ENCODE peak calls at places on chromosomes 7 and 10, in nine cellular contexts. One of them, this sample, is unnamed.

GRCh38 chr7:3197567-3198212 is 103.4 kb upstream of the SDK1 start:
- DNase-seq in neural progenitor cell: no peak
- DNase-seq in left lung: no peak
- DNase-seq in CD4-positive, CD25-positive, alpha-beta regulatory T cell: no peak
- DNase-seq in tibial artery: no peak
- DNase-seq in AG04450: no peak
- DNase-seq in spleen: peak
- DNase-seq in upper lobe of right lung: no peak
- DNase-seq in aorta: no peak
- DNase-seq in this sample: no peak

GRCh38 chr7:3371601-3372000 is 70.5 kb downstream of the SDK1 start:
- DNase-seq in neural progenitor cell: no peak
- DNase-seq in left lung: no peak
- DNase-seq in CD4-positive, CD25-positive, alpha-beta regulatory T cell: no peak
- DNase-seq in tibial artery: no peak
- DNase-seq in AG04450: no peak
- DNase-seq in spleen: no peak
- DNase-seq in upper lobe of right lung: no peak
- DNase-seq in aorta: no peak
- DNase-seq in this sample: no peak

GRCh38 chr7:6424702-6425072 is 23.1 kb downstream of the DAGLB start:
- DNase-seq in neural progenitor cell: no peak
- DNase-seq in left lung: no peak
- DNase-seq in CD4-positive, CD25-positive, alpha-beta regulatory T cell: no peak
- DNase-seq in tibial artery: no peak
- DNase-seq in AG04450: no peak
- DNase-seq in spleen: no peak
- DNase-seq in upper lobe of right lung: no peak
- DNase-seq in aorta: no peak
- DNase-seq in this sample: no peak

GRCh38 chr10:122078965-122079401 is 90.0 kb downstream of the TACC2 start:
- DNase-seq in neural progenitor cell: no peak
- DNase-seq in left lung: no peak
- DNase-seq in CD4-positive, CD25-positive, alpha-beta regulatory T cell: no peak
- DNase-seq in tibial artery: no peak
- DNase-seq in AG04450: no peak
- DNase-seq in spleen: peak
- DNase-seq in upper lobe of right lung: no peak
- DNase-seq in aorta: no peak
- DNase-seq in this sample: no peak

GRCh38 chr10:35211390-35211789 is 84.7 kb downstream of the CREM start:
- DNase-seq in neural progenitor cell: peak
- DNase-seq in left lung: no peak
- DNase-seq in CD4-positive, CD25-positive, alpha-beta regulatory T cell: no peak
- DNase-seq in tibial artery: no peak
- DNase-seq in AG04450: no peak
- DNase-seq in spleen: no peak
- DNase-seq in upper lobe of right lung: no peak
- DNase-seq in aorta: no peak
- DNase-seq in this sample: no peak

GRCh38 chr7:75889826-75890225 is 11.0 kb downstream of the RHBDD2 start:
- DNase-seq in neural progenitor cell: no peak
- DNase-seq in left lung: no peak
- DNase-seq in CD4-positive, CD25-positive, alpha-beta regulatory T cell: no peak
- DNase-seq in tibial artery: no peak
- DNase-seq in AG04450: no peak
- DNase-seq in spleen: no peak
- DNase-seq in upper lobe of right lung: no peak
- DNase-seq in aorta: no peak
- DNase-seq in this sample: no peak

GRCh38 chr10:100349672-100350071 is 2.6 kb downstream of the SCD start:
- DNase-seq in neural progenitor cell: no peak
- DNase-seq in left lung: no peak
- DNase-seq in CD4-positive, CD25-positive, alpha-beta regulatory T cell: no peak
- DNase-seq in tibial artery: no peak
- DNase-seq in AG04450: no peak
- DNase-seq in spleen: no peak
- DNase-seq in upper lobe of right lung: no peak
- DNase-seq in aorta: no peak
- DNase-seq in this sample: no peak

GRCh38 chr7:27940341-27940740 is 200.4 kb downstream of the TAX1BP1 start:
- DNase-seq in neural progenitor cell: no peak
- DNase-seq in left lung: no peak
- DNase-seq in CD4-positive, CD25-positive, alpha-beta regulatory T cell: no peak
- DNase-seq in tibial artery: no peak
- DNase-seq in AG04450: no peak
- DNase-seq in spleen: no peak
- DNase-seq in upper lobe of right lung: no peak
- DNase-seq in aorta: no peak
- DNase-seq in this sample: peak

GRCh38 chr10:44647877-44648542 is 263.1 kb upstream of the CXCL12 start:
- DNase-seq in neural progenitor cell: no peak
- DNase-seq in left lung: no peak
- DNase-seq in CD4-positive, CD25-positive, alpha-beta regulatory T cell: no peak
- DNase-seq in tibial artery: no peak
- DNase-seq in AG04450: peak
- DNase-seq in spleen: no peak
- DNase-seq in upper lobe of right lung: no peak
- DNase-seq in aorta: no peak
- DNase-seq in this sample: no peak

GRCh38 chr10:122298598-122299301 is 27.7 kb downstream of the BTBD16 start:
- DNase-seq in neural progenitor cell: peak
- DNase-seq in left lung: no peak
- DNase-seq in CD4-positive, CD25-positive, alpha-beta regulatory T cell: peak
- DNase-seq in tibial artery: peak
- DNase-seq in AG04450: peak
- DNase-seq in spleen: peak
- DNase-seq in upper lobe of right lung: peak
- DNase-seq in aorta: peak
- DNase-seq in this sample: peak

GRCh38 chr7:128037880-128038619 is 6.8 kb upstream of the LRRC4 start:
- DNase-seq in neural progenitor cell: no peak
- DNase-seq in left lung: no peak
- DNase-seq in CD4-positive, CD25-positive, alpha-beta regulatory T cell: no peak
- DNase-seq in tibial artery: no peak
- DNase-seq in AG04450: no peak
- DNase-seq in spleen: no peak
- DNase-seq in upper lobe of right lung: no peak
- DNase-seq in aorta: no peak
- DNase-seq in this sample: no peak

GRCh38 chr10:87038786-87039185 is 18.7 kb downstream of the FAM25A start:
- DNase-seq in neural progenitor cell: no peak
- DNase-seq in left lung: no peak
- DNase-seq in CD4-positive, CD25-positive, alpha-beta regulatory T cell: no peak
- DNase-seq in tibial artery: no peak
- DNase-seq in AG04450: no peak
- DNase-seq in spleen: no peak
- DNase-seq in upper lobe of right lung: no peak
- DNase-seq in aorta: no peak
- DNase-seq in this sample: no peak

GRCh38 chr10:32938554-32939061 is 19.4 kb downstream of the ITGB1 start:
- DNase-seq in neural progenitor cell: peak
- DNase-seq in left lung: no peak
- DNase-seq in CD4-positive, CD25-positive, alpha-beta regulatory T cell: no peak
- DNase-seq in tibial artery: peak
- DNase-seq in AG04450: no peak
- DNase-seq in spleen: peak
- DNase-seq in upper lobe of right lung: no peak
- DNase-seq in aorta: no peak
- DNase-seq in this sample: peak

GRCh38 chr7:133056370-133057238 is 25.3 kb downstream of the CHCHD3 start:
- DNase-seq in neural progenitor cell: no peak
- DNase-seq in left lung: no peak
- DNase-seq in CD4-positive, CD25-positive, alpha-beta regulatory T cell: no peak
- DNase-seq in tibial artery: no peak
- DNase-seq in AG04450: no peak
- DNase-seq in spleen: no peak
- DNase-seq in upper lobe of right lung: no peak
- DNase-seq in aorta: no peak
- DNase-seq in this sample: no peak

GRCh38 chr7:74452748-74453320 is 872 bp upstream of the GTF2IRD1 start:
- DNase-seq in neural progenitor cell: no peak
- DNase-seq in left lung: no peak
- DNase-seq in CD4-positive, CD25-positive, alpha-beta regulatory T cell: no peak
- DNase-seq in tibial artery: peak
- DNase-seq in AG04450: no peak
- DNase-seq in spleen: no peak
- DNase-seq in upper lobe of right lung: no peak
- DNase-seq in aorta: no peak
- DNase-seq in this sample: no peak

GRCh38 chr10:122140477-122140902 is 130.6 kb upstream of the BTBD16 start:
- DNase-seq in neural progenitor cell: no peak
- DNase-seq in left lung: no peak
- DNase-seq in CD4-positive, CD25-positive, alpha-beta regulatory T cell: no peak
- DNase-seq in tibial artery: peak
- DNase-seq in AG04450: no peak
- DNase-seq in spleen: no peak
- DNase-seq in upper lobe of right lung: no peak
- DNase-seq in aorta: no peak
- DNase-seq in this sample: no peak

GRCh38 chr7:144050093-144050492 is 1.3 kb downstream of the OR2A5 start:
- DNase-seq in neural progenitor cell: no peak
- DNase-seq in left lung: no peak
- DNase-seq in CD4-positive, CD25-positive, alpha-beta regulatory T cell: no peak
- DNase-seq in tibial artery: no peak
- DNase-seq in AG04450: no peak
- DNase-seq in spleen: no peak
- DNase-seq in upper lobe of right lung: no peak
- DNase-seq in aorta: no peak
- DNase-seq in this sample: no peak

GRCh38 chr10:589961-590680 is 99.3 kb downstream of the DIP2C start:
- DNase-seq in neural progenitor cell: no peak
- DNase-seq in left lung: no peak
- DNase-seq in CD4-positive, CD25-positive, alpha-beta regulatory T cell: no peak
- DNase-seq in tibial artery: no peak
- DNase-seq in AG04450: no peak
- DNase-seq in spleen: no peak
- DNase-seq in upper lobe of right lung: peak
- DNase-seq in aorta: peak
- DNase-seq in this sample: no peak

GRCh38 chr10:28823501-28824075 is 146.3 kb downstream of the BAMBI start:
- DNase-seq in neural progenitor cell: no peak
- DNase-seq in left lung: no peak
- DNase-seq in CD4-positive, CD25-positive, alpha-beta regulatory T cell: no peak
- DNase-seq in tibial artery: no peak
- DNase-seq in AG04450: no peak
- DNase-seq in spleen: no peak
- DNase-seq in upper lobe of right lung: no peak
- DNase-seq in aorta: no peak
- DNase-seq in this sample: no peak

GRCh38 chr10:1412531-1413189 is 324.7 kb downstream of the ADARB2 start:
- DNase-seq in neural progenitor cell: no peak
- DNase-seq in left lung: no peak
- DNase-seq in CD4-positive, CD25-positive, alpha-beta regulatory T cell: no peak
- DNase-seq in tibial artery: peak
- DNase-seq in AG04450: no peak
- DNase-seq in spleen: peak
- DNase-seq in upper lobe of right lung: no peak
- DNase-seq in aorta: no peak
- DNase-seq in this sample: no peak

GRCh38 chr10:13271552-13272163 is 28.2 kb downstream of the PHYH start:
- DNase-seq in neural progenitor cell: peak
- DNase-seq in left lung: no peak
- DNase-seq in CD4-positive, CD25-positive, alpha-beta regulatory T cell: peak
- DNase-seq in tibial artery: peak
- DNase-seq in AG04450: no peak
- DNase-seq in spleen: peak
- DNase-seq in upper lobe of right lung: peak
- DNase-seq in aorta: peak
- DNase-seq in this sample: no peak
- H3K27ac ChIP-seq in neural progenitor cell: no peak
- H3K27ac ChIP-seq in left lung: no peak
- H3K27ac ChIP-seq in CD4-positive, CD25-positive, alpha-beta regulatory T cell: no peak
- H3K27ac ChIP-seq in tibial artery: no peak
- H3K27ac ChIP-seq in AG04450: no peak
- H3K27ac ChIP-seq in spleen: no peak
- H3K27ac ChIP-seq in upper lobe of right lung: no peak
- H3K27ac ChIP-seq in aorta: no peak
- H3K27ac ChIP-seq in this sample: peak

GRCh38 chr7:30315589-30315988 is 31.2 kb downstream of the ZNRF2 start:
- DNase-seq in neural progenitor cell: no peak
- DNase-seq in left lung: no peak
- DNase-seq in CD4-positive, CD25-positive, alpha-beta regulatory T cell: no peak
- DNase-seq in tibial artery: no peak
- DNase-seq in AG04450: no peak
- DNase-seq in spleen: no peak
- DNase-seq in upper lobe of right lung: no peak
- DNase-seq in aorta: no peak
- DNase-seq in this sample: no peak
- H3K27ac ChIP-seq in neural progenitor cell: no peak
- H3K27ac ChIP-seq in left lung: no peak
- H3K27ac ChIP-seq in CD4-positive, CD25-positive, alpha-beta regulatory T cell: no peak
- H3K27ac ChIP-seq in tibial artery: no peak
- H3K27ac ChIP-seq in AG04450: no peak
- H3K27ac ChIP-seq in spleen: no peak
- H3K27ac ChIP-seq in upper lobe of right lung: no peak
- H3K27ac ChIP-seq in aorta: no peak
- H3K27ac ChIP-seq in this sample: no peak

GRCh38 chr7:150381096-150381495 is 2.0 kb downstream of the ZNF775 start:
- DNase-seq in neural progenitor cell: peak
- DNase-seq in left lung: no peak
- DNase-seq in CD4-positive, CD25-positive, alpha-beta regulatory T cell: no peak
- DNase-seq in tibial artery: no peak
- DNase-seq in AG04450: no peak
- DNase-seq in spleen: no peak
- DNase-seq in upper lobe of right lung: peak
- DNase-seq in aorta: no peak
- DNase-seq in this sample: no peak
- H3K27ac ChIP-seq in neural progenitor cell: no peak
- H3K27ac ChIP-seq in left lung: no peak
- H3K27ac ChIP-seq in CD4-positive, CD25-positive, alpha-beta regulatory T cell: no peak
- H3K27ac ChIP-seq in tibial artery: no peak
- H3K27ac ChIP-seq in AG04450: no peak
- H3K27ac ChIP-seq in spleen: no peak
- H3K27ac ChIP-seq in upper lobe of right lung: no peak
- H3K27ac ChIP-seq in aorta: no peak
- H3K27ac ChIP-seq in this sample: peak

DNA sequence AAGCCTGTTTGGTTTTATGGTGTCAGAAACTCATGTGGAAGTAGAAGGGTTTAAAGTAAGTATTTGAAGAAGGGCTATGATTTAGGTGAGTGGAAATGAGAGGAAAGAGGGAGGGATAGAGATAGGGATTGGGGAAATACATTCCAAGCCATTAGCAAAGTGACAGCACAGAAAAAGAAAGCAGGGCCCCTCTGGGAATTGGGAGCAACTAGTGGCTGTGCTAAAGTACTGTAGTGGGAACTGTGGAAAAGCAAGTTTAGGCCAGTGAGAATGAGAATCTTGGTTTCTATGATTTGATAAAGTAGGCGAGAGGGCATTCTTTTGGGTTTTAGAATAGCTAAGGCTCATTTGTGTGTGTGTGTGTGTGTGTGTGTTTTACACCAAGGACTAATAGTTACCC is 5.0 kb downstream of the PRKG1 start:
- DNase-seq in neural progenitor cell: no peak
- DNase-seq in left lung: no peak
- DNase-seq in CD4-positive, CD25-positive, alpha-beta regulatory T cell: no peak
- DNase-seq in tibial artery: no peak
- DNase-seq in AG04450: no peak
- DNase-seq in spleen: no peak
- DNase-seq in upper lobe of right lung: no peak
- DNase-seq in aorta: no peak
- DNase-seq in this sample: no peak
- H3K27ac ChIP-seq in neural progenitor cell: no peak
- H3K27ac ChIP-seq in left lung: no peak
- H3K27ac ChIP-seq in CD4-positive, CD25-positive, alpha-beta regulatory T cell: no peak
- H3K27ac ChIP-seq in tibial artery: peak
- H3K27ac ChIP-seq in AG04450: no peak
- H3K27ac ChIP-seq in spleen: no peak
- H3K27ac ChIP-seq in upper lobe of right lung: no peak
- H3K27ac ChIP-seq in aorta: no peak
- H3K27ac ChIP-seq in this sample: no peak

GRCh38 chr7:102872460-102872859 is 40.3 kb upstream of the LRRC17 start:
- DNase-seq in neural progenitor cell: no peak
- DNase-seq in left lung: no peak
- DNase-seq in CD4-positive, CD25-positive, alpha-beta regulatory T cell: no peak
- DNase-seq in tibial artery: no peak
- DNase-seq in AG04450: peak
- DNase-seq in spleen: no peak
- DNase-seq in upper lobe of right lung: no peak
- DNase-seq in aorta: no peak
- DNase-seq in this sample: no peak
- H3K27ac ChIP-seq in neural progenitor cell: no peak
- H3K27ac ChIP-seq in left lung: no peak
- H3K27ac ChIP-seq in CD4-positive, CD25-positive, alpha-beta regulatory T cell: no peak
- H3K27ac ChIP-seq in tibial artery: peak
- H3K27ac ChIP-seq in AG04450: peak
- H3K27ac ChIP-seq in spleen: no peak
- H3K27ac ChIP-seq in upper lobe of right lung: no peak
- H3K27ac ChIP-seq in aorta: no peak
- H3K27ac ChIP-seq in this sample: no peak